ENCODE peak calls at places on chromosomes 6 and 20, in four cellular contexts. One of them, this sample, is unnamed.

GRCh38 chr20:1622450-1622849 is 2.6 kb upstream of the SIRPB1 start:
- DNase-seq in GM12878: no peak
- DNase-seq in H1: no peak
- DNase-seq in HepG2: peak
- DNase-seq in this sample: no peak

GRCh38 chr6:121885399-121886152 is 450.1 kb downstream of the GJA1 start:
- DNase-seq in H1: no peak
- DNase-seq in GM12878: no peak
- DNase-seq in HepG2: peak
- DNase-seq in this sample: no peak

GRCh38 chr6:85416049-85416448 is 33.8 kb upstream of the NT5E start:
- DNase-seq in HepG2: no peak
- DNase-seq in GM12878: no peak
- DNase-seq in H1: no peak
- DNase-seq in this sample: no peak

GRCh38 chr6:44820366-44821158 is 433.1 kb downstream of the CDC5L start:
- DNase-seq in GM12878: no peak
- DNase-seq in H1: no peak
- DNase-seq in HepG2: no peak
- DNase-seq in this sample: no peak

GRCh38 chr6:145483191-145483996 is 251.9 kb downstream of the EPM2A start:
- DNase-seq in HepG2: peak
- DNase-seq in H1: no peak
- DNase-seq in GM12878: no peak
- DNase-seq in this sample: no peak

GRCh38 chr6:111381126-111381525 is 101.9 kb downstream of the REV3L start:
- DNase-seq in H1: no peak
- DNase-seq in HepG2: no peak
- DNase-seq in GM12878: no peak
- DNase-seq in this sample: no peak

GRCh38 chr6:142851601-142852000 is 93.4 kb downstream of the HIVEP2 start:
- DNase-seq in HepG2: no peak
- DNase-seq in H1: no peak
- DNase-seq in GM12878: peak
- DNase-seq in this sample: no peak

GRCh38 chr6:149031545-149032317 is 284.9 kb downstream of the UST start:
- DNase-seq in GM12878: no peak
- DNase-seq in HepG2: peak
- DNase-seq in H1: no peak
- DNase-seq in this sample: no peak

GRCh38 chr6:52115145-52115741 is 27.8 kb upstream of the PKHD1 start:
- DNase-seq in GM12878: no peak
- DNase-seq in HepG2: no peak
- DNase-seq in H1: no peak
- DNase-seq in this sample: no peak

GRCh38 chr6:2378891-2379652 is 133.7 kb upstream of the GMDS start:
- DNase-seq in GM12878: no peak
- DNase-seq in HepG2: no peak
- DNase-seq in H1: no peak
- DNase-seq in this sample: no peak

GRCh38 chr6:47096233-47096887 is 54.2 kb upstream of the ADGRF1 start:
- DNase-seq in HepG2: no peak
- DNase-seq in H1: no peak
- DNase-seq in GM12878: no peak
- DNase-seq in this sample: no peak

GRCh38 chr6:37029249-37029959 is 23.9 kb downstream of the FGD2 start:
- DNase-seq in HepG2: peak
- DNase-seq in H1: no peak
- DNase-seq in GM12878: no peak
- DNase-seq in this sample: peak

GRCh38 chr20:32453467-32454163 is 95.5 kb downstream of the ASXL1 start:
- DNase-seq in HepG2: no peak
- DNase-seq in H1: no peak
- DNase-seq in GM12878: no peak
- DNase-seq in this sample: no peak

GRCh38 chr6:147033267-147033666 is 170.9 kb upstream of the STXBP5 start:
- DNase-seq in GM12878: no peak
- DNase-seq in H1: peak
- DNase-seq in HepG2: no peak
- DNase-seq in this sample: peak

GRCh38 chr6:29875257-29875656 is 47.6 kb downstream of the HLA-G start:
- DNase-seq in H1: no peak
- DNase-seq in GM12878: no peak
- DNase-seq in HepG2: no peak
- DNase-seq in this sample: no peak

GRCh38 chr6:743320-744096 is 50.6 kb upstream of the EXOC2 start:
- DNase-seq in HepG2: no peak
- DNase-seq in H1: no peak
- DNase-seq in GM12878: no peak
- DNase-seq in this sample: no peak

GRCh38 chr6:75619230-75619899 is 17.7 kb downstream of the SENP6 start:
- DNase-seq in GM12878: no peak
- DNase-seq in HepG2: no peak
- DNase-seq in H1: no peak
- DNase-seq in this sample: no peak

GRCh38 chr6:109036588-109037320 is 57.9 kb downstream of the SESN1 start:
- DNase-seq in HepG2: no peak
- DNase-seq in GM12878: no peak
- DNase-seq in H1: no peak
- DNase-seq in this sample: no peak

GRCh38 chr6:168370310-168370991 is 50.9 kb upstream of the DACT2 start:
- DNase-seq in HepG2: peak
- DNase-seq in GM12878: no peak
- DNase-seq in H1: peak
- DNase-seq in this sample: peak

GRCh38 chr6:149938571-149939462 is 3.0 kb upstream of the ULBP2 start:
- DNase-seq in H1: no peak
- DNase-seq in GM12878: peak
- DNase-seq in HepG2: no peak
- DNase-seq in this sample: no peak

GRCh38 chr6:99589290-99589672 is 17.4 kb upstream of the PRDM13 start:
- DNase-seq in H1: no peak
- DNase-seq in GM12878: no peak
- DNase-seq in HepG2: no peak
- DNase-seq in this sample: no peak

GRCh38 chr6:122956376-122956775 is 39.7 kb upstream of the CLVS2 start:
- DNase-seq in HepG2: no peak
- DNase-seq in GM12878: no peak
- DNase-seq in H1: no peak
- DNase-seq in this sample: no peak

GRCh38 chr6:22583230-22583629 is 13.9 kb downstream of the HDGFL1 start:
- DNase-seq in GM12878: no peak
- DNase-seq in HepG2: no peak
- DNase-seq in H1: no peak
- DNase-seq in this sample: no peak

GRCh38 chr6:43984442-43985321 is 142.6 kb downstream of the MRPL14 start:
- DNase-seq in H1: no peak
- DNase-seq in HepG2: no peak
- DNase-seq in GM12878: no peak
- DNase-seq in this sample: no peak

GRCh38 chr6:131042664-131043063 is 20.4 kb downstream of the EPB41L2 start:
- DNase-seq in GM12878: no peak
- DNase-seq in HepG2: no peak
- DNase-seq in H1: no peak
- DNase-seq in this sample: no peak

GRCh38 chr20:54014301-54014914 is 56.0 kb downstream of the BCAS1 start:
- DNase-seq in HepG2: no peak
- DNase-seq in GM12878: no peak
- DNase-seq in H1: no peak
- DNase-seq in this sample: no peak

GRCh38 chr6:46013639-46014038 is 2.0 kb downstream of the CLIC5 start:
- DNase-seq in HepG2: no peak
- DNase-seq in H1: no peak
- DNase-seq in GM12878: no peak
- DNase-seq in this sample: no peak

GRCh38 chr20:63572071-63572787 is 1.8 kb downstream of the HELZ2 start:
- DNase-seq in HepG2: no peak
- DNase-seq in GM12878: no peak
- DNase-seq in H1: no peak
- DNase-seq in this sample: no peak

GRCh38 chr20:25099580-25099979 is 17.6 kb upstream of the VSX1 start:
- DNase-seq in HepG2: no peak
- DNase-seq in GM12878: no peak
- DNase-seq in H1: no peak
- DNase-seq in this sample: no peak

GRCh38 chr20:51513545-51513944 is 29.0 kb downstream of the NFATC2 start:
- DNase-seq in HepG2: no peak
- DNase-seq in GM12878: no peak
- DNase-seq in H1: no peak
- DNase-seq in this sample: no peak

DNA sequence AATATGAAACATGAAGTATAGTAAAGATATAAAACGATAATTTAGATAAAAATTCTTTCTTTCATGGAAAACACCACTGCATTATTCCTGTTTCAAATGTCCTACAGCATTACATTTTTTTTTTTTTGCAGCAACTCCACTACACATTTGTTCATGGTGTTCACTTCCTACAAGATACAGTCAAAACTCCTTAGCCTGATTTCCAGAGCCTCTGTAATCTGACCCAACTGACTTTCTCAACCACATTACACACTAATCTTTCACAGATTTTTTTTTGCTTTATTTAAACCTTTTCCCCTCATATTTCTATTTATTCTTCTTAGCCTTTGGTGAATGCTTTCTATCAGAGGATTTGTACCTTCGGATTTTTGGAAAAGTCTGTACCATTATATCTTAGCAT is 176.5 kb upstream of the PDE7B start:
- DNase-seq in H1: no peak
- DNase-seq in HepG2: no peak
- DNase-seq in GM12878: no peak
- DNase-seq in this sample: no peak
- TF ChIP-seq SUZ12 in H1: no peak
- TF ChIP-seq SUZ12 in HepG2: no peak
- TF ChIP-seq SUZ12 in GM12878: no peak
- TF ChIP-seq SUZ12 in this sample: no peak

GRCh38 chr6:125003070-125003469 is 40.8 kb downstream of the RNF217 start:
- DNase-seq in GM12878: no peak
- DNase-seq in H1: no peak
- DNase-seq in HepG2: no peak
- DNase-seq in this sample: no peak

GRCh38 chr6:125004797-125005595 is 42.8 kb downstream of the RNF217 start:
- DNase-seq in HepG2: no peak
- DNase-seq in GM12878: no peak
- DNase-seq in H1: no peak
- DNase-seq in this sample: no peak

GRCh38 chr6:125001684-125002083 is 39.4 kb downstream of the RNF217 start:
- DNase-seq in H1: no peak
- DNase-seq in GM12878: no peak
- DNase-seq in HepG2: no peak
- DNase-seq in this sample: no peak

GRCh38 chr6:125004198-125004597 is 42.0 kb downstream of the RNF217 start:
- DNase-seq in GM12878: no peak
- DNase-seq in HepG2: no peak
- DNase-seq in H1: no peak
- DNase-seq in this sample: no peak

GRCh38 chr6:125002090-125002741 is 40.0 kb downstream of the RNF217 start:
- DNase-seq in H1: no peak
- DNase-seq in GM12878: no peak
- DNase-seq in HepG2: no peak
- DNase-seq in this sample: no peak
- H3K4me3 ChIP-seq in H1: no peak
- H3K4me3 ChIP-seq in GM12878: no peak
- H3K4me3 ChIP-seq in HepG2: no peak
- H3K4me3 ChIP-seq in this sample: no peak

DNA sequence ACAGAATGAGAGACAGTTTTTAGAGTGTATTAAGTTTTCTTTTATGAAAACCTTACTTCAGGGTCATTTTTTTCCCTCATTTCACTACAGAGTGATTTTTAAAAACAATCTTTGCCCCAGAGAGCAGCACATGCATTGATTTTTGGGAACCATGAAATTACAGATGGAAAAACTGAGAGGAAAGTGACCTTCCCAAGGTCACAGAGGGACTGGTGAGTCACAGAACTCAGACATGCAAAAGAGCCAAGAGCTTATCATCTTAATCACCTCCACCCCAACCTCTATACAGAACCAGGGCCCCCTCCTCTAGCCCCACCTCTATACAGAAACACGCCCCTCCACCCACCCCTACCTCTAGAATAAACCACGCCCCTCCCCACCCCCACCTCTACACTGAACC is 10.7 kb downstream of the PXMP4 start:
- DNase-seq in H1: no peak
- DNase-seq in HepG2: no peak
- DNase-seq in GM12878: no peak
- DNase-seq in this sample: no peak
- H3K9ac ChIP-seq in H1: no peak
- H3K9ac ChIP-seq in HepG2: no peak
- H3K9ac ChIP-seq in GM12878: no peak
- H3K9ac ChIP-seq in this sample: no peak

DNA sequence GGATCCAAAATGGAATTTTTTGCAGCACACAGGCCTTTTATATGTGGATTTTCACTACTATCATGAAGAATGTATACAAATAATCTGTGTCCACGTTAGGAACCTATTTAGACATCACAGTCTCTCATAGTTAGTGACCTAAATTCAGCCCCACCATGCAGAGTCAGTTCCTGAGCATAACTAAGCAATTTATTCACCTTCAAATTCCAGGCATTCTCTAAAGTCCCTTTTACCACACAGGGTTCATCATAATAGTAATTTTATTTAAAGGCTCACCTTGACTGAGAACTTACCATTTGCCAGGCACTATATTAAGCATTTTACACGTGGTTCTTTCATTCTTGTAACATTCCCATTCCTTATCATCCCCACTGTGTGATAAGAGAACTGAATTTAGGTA is 353.8 kb downstream of the ARHGAP18 start:
- DNase-seq in HepG2: no peak
- DNase-seq in GM12878: no peak
- DNase-seq in H1: no peak
- DNase-seq in this sample: no peak
- TF ChIP-seq SUZ12 in HepG2: no peak
- TF ChIP-seq SUZ12 in GM12878: no peak
- TF ChIP-seq SUZ12 in H1: no peak
- TF ChIP-seq SUZ12 in this sample: no peak

DNA sequence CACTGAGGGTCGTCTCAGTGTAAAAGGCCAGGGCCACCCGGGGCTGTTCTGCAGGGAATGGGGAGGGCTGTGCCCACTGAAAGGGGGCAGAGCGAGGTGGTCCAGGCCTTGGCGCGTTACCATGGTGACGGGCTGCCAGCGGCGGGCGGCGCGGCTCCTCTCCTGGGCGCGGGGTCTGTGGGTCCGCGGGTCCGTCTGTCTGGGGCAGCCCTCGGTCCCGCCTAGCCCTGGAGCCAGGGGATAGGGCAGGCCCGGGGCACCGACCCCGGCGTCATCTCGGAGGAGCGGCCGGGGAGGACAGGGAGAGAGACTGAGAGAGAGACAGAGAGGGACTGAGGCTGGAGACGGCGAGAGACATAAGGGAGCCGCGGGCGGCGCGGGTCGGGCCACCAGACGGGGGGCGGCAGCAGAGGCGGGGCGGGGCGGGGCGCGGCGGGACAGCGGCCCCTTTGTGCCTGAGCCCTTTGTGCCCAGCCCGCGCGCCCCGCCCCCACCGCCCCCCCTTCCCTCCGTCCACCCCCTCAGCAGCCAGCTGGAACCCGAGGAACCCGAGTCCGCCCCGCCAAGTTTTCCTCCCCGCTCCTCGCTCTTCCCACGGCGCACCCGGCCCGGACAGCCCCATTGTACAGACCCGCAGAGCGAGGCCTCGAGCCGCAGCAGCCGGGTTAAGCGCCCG is at the start of gene KIAA1755:
- DNase-seq in GM12878: no peak
- DNase-seq in HepG2: peak
- DNase-seq in H1: no peak
- DNase-seq in this sample: no peak
- H3K4me3 ChIP-seq in GM12878: no peak
- H3K4me3 ChIP-seq in HepG2: peak
- H3K4me3 ChIP-seq in H1: peak
- H3K4me3 ChIP-seq in this sample: peak

This sample was measured in NT2/D1.